ENCODE peak calls at places on chromosome 6, in six cellular contexts. X, I, F, E, O and G are unnamed samples. For H3K4me1, the result is how much of the 10 kb centered on the place peaks cover.

GRCh38 chr6:40075051-40075445 is 140.8 kb upstream of the MOCS1 start:
- DNase-seq in X (no peak), I (no peak), F (no peak), E (no peak), O (no peak), G (no peak)

GRCh38 chr6:20751293-20751946 is 217.2 kb downstream of the CDKAL1 start:
- DNase-seq in X (no peak), I (no peak), F (no peak), E (no peak), O (no peak), G (no peak)

GRCh38 chr6:131914967-131915751 is 36.0 kb downstream of the CCN2 start:
- DNase-seq in X (peak), I (peak), F (peak), E (peak), O (no peak), G (no peak)

GRCh38 chr6:110933913-110934312 is 24.6 kb upstream of the GTF3C6 start:
- DNase-seq in X (no peak), I (no peak), F (no peak), E (no peak), O (no peak), G (no peak)

GRCh38 chr6:169966312-169967181 is 215.1 kb downstream of the ERMARD start:
- DNase-seq in X (no peak), I (no peak), F (no peak), E (peak), O (no peak), G (peak)

GRCh38 chr6:35084511-35085203 is 56.5 kb downstream of the TCP11 start:
- DNase-seq in X (no peak), I (peak), F (no peak), E (no peak), O (no peak), G (no peak)

GRCh38 chr6:44047179-44047546 is 80.1 kb downstream of the MRPL14 start:
- DNase-seq in X (no peak), I (no peak), F (no peak), E (no peak), O (no peak), G (no peak)

GRCh38 chr6:77172578-77172977 is 290.7 kb downstream of the HTR1B start:
- DNase-seq in X (no peak), I (no peak), F (no peak), E (no peak), O (no peak), G (no peak)

GRCh38 chr6:41344865-41345264 is 9.5 kb downstream of the NCR2 start:
- DNase-seq in X (no peak), I (no peak), F (no peak), E (no peak), O (no peak), G (no peak)

GRCh38 chr6:29647927-29648642 is 8.8 kb upstream of the MOG start:
- DNase-seq in X (peak), I (no peak), F (peak), E (no peak), O (no peak), G (no peak)

GRCh38 chr6:81861281-81861680 is 108.8 kb upstream of the TENT5A start:
- DNase-seq in X (no peak), I (no peak), F (no peak), E (no peak), O (no peak), G (no peak)

GRCh38 chr6:8079116-8079515 is 14.9 kb upstream of the BLOC1S5 start:
- DNase-seq in X (no peak), I (no peak), F (no peak), E (no peak), O (no peak), G (no peak)

GRCh38 chr6:390914-391558 is 516 bp upstream of the IRF4 start:
- DNase-seq in X (no peak), I (no peak), F (no peak), E (no peak), O (no peak), G (no peak)

GRCh38 chr6:160733045-160733646 is 31.1 kb downstream of the PLG start:
- DNase-seq in X (peak), I (peak), F (peak), E (peak), O (no peak), G (no peak)

GRCh38 chr6:42259286-42259685 is 41.6 kb upstream of the MRPS10 start:
- DNase-seq in X (no peak), I (no peak), F (no peak), E (no peak), O (no peak), G (peak)

GRCh38 chr6:74170118-74170517 is 474.1 kb downstream of the CD109 start:
- DNase-seq in X (no peak), I (no peak), F (no peak), E (no peak), O (no peak), G (no peak)

GRCh38 chr6:113829702-113830058 is 27.5 kb upstream of the MARCKS start:
- DNase-seq in X (no peak), I (no peak), F (no peak), E (peak), O (no peak), G (no peak)

GRCh38 chr6:11317885-11318771 is 85.7 kb upstream of the NEDD9 start:
- DNase-seq in X (peak), I (no peak), F (peak), E (peak), O (no peak), G (no peak)

GRCh38 chr6:27091661-27092315 is 155.7 kb upstream of the PRSS16 start:
- DNase-seq in X (peak), I (peak), F (peak), E (no peak), O (no peak), G (no peak)

GRCh38 chr6:105372862-105373182 is 30.1 kb downstream of the PREP start:
- DNase-seq in X (no peak), I (no peak), F (no peak), E (peak), O (no peak), G (no peak)

GRCh38 chr6:12343440-12344162 is 53.4 kb downstream of the EDN1 start:
- DNase-seq in X (no peak), I (no peak), F (peak), E (peak), O (no peak), G (no peak)

GRCh38 chr6:43235841-43236240 is 6.6 kb upstream of the DNPH1 start:
- DNase-seq in X (no peak), I (no peak), F (no peak), E (no peak), O (no peak), G (no peak)

GRCh38 chr6:168895102-168895812 is 358.4 kb downstream of the THBS2 start:
- DNase-seq in X (peak), I (peak), F (peak), E (peak), O (no peak), G (peak)

GRCh38 chr6:143099647-143100046 is 39.0 kb downstream of the AIG1 start:
- DNase-seq in X (no peak), I (no peak), F (no peak), E (no peak), O (no peak), G (no peak)

GRCh38 chr6:55916188-55916587 is 40.8 kb upstream of the BMP5 start:
- DNase-seq in X (no peak), I (no peak), F (no peak), E (no peak), O (no peak), G (no peak)

GRCh38 chr6:46059608-46060007 is 43.9 kb upstream of the CLIC5 start:
- DNase-seq in X (no peak), I (no peak), F (no peak), E (no peak), O (no peak), G (no peak)

GRCh38 chr6:39197521-39198500 is 31.5 kb downstream of the KCNK5 start:
- DNase-seq in X (no peak), I (no peak), F (no peak), E (no peak), O (no peak), G (no peak)

GRCh38 chr6:2460216-2460734 is 214.9 kb upstream of the GMDS start:
- DNase-seq in X (no peak), I (no peak), F (no peak), E (no peak), O (no peak), G (no peak)

GRCh38 chr6:30770164-30770563 is 25.8 kb upstream of the IER3 start:
- DNase-seq in X (no peak), I (no peak), F (peak), E (no peak), O (no peak), G (no peak)

GRCh38 chr6:97240222-97240621 is 42.8 kb downstream of the MMS22L start:
- DNase-seq in X (no peak), I (no peak), F (peak), E (no peak), O (no peak), G (no peak)

GRCh38 chr6:19368511-19368910 is 468.7 kb upstream of the ID4 start:
- DNase-seq in X (peak), I (no peak), F (no peak), E (no peak), O (no peak), G (no peak)

GRCh38 chr6:85679445-85680123 is 36.9 kb upstream of the SYNCRIP start:
- DNase-seq in X (no peak), I (no peak), F (no peak), E (no peak), O (no peak), G (no peak)

GRCh38 chr6:52161689-52162438 is 24.3 kb upstream of the IL17A start:
- DNase-seq in X (no peak), I (no peak), F (no peak), E (no peak), O (no peak), G (no peak)

GRCh38 chr6:170370413-170370812 is 63.9 kb downstream of the FAM120B start:
- DNase-seq in X (no peak), I (no peak), F (no peak), E (peak), O (no peak), G (no peak)

GRCh38 chr6:82022614-82023102 is 224.9 kb downstream of the IBTK start:
- DNase-seq in X (peak), I (no peak), F (peak), E (no peak), O (no peak), G (no peak)

GRCh38 chr6:1081566-1081965 is 230.3 kb upstream of the FOXQ1 start:
- DNase-seq in X (no peak), I (no peak), F (no peak), E (no peak), O (no peak), G (no peak)

GRCh38 chr6:130161627-130162404 is 60.9 kb downstream of the SAMD3 start:
- DNase-seq in X (no peak), I (no peak), F (no peak), E (no peak), O (no peak), G (peak)

GRCh38 chr6:43886067-43886461 is 116.1 kb downstream of the VEGFA start:
- DNase-seq in X (no peak), I (no peak), F (no peak), E (no peak), O (no peak), G (no peak)

GRCh38 chr6:138571174-138571573 is 71.9 kb upstream of the NHSL1 start:
- DNase-seq in X (no peak), I (no peak), F (no peak), E (no peak), O (no peak), G (no peak)
- H3K4me3 ChIP-seq in X (no peak), I (no peak), F (no peak), E (peak), O (no peak), G (no peak)

DNA sequence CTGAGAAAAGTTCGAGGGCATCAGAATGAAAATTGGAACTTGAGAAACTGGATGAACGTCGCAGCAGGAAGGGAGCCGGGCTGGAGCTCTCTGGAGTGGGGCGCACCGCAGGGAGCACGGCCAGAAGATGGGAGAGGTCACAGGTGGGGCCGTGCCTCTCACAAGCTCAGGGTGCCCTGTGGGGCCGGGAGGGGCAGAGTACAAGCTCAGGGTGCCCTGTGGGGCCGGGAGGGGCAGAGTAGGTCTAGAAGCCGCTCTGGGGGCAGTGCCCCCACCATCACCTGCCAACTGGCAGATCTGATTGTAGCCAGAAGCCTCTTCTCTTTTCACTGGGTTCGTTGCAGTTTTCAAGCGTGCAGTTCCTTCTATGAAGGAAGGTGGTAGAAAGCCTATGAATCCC is 61.1 kb upstream of the SNX9 start:
- DNase-seq in X (no peak), I (no peak), F (no peak), E (no peak), O (no peak), G (no peak)
- H3K4me1 ChIP-seq in X (half or more), I (under half), F (half or more), E (half or more), O (under half), G (under half)

DNA sequence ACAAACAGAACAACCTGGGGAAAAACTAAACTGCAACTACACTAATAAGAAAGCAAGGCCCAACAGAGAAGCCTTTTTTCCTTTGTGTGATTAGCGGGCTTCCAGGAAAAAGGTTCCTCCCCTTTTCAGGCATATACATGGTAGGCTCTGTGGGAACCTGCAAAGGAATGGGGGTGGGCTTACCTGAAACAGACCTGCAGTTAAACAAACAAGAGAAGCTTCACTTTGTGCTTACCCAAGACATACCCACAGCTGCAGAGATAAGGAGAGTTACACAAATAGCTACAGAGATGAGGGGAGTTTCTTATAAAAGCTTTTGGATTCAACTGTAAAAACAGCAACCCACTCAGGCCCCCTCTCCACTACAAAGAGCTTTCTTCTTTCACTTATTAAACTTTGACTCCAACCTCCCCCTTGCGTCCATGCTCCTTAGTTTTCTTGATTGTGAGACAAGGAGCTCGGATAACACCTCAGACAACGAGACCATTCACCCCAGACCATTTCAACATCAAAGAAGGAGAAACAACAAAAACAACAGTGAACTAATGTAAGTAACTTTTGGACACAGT is 30.9 kb downstream of the RNF146 start:
- DNase-seq in X (no peak), I (peak), F (no peak), E (no peak), O (no peak), G (no peak)
- H3K4me3 ChIP-seq in X (no peak), I (no peak), F (no peak), E (no peak), O (no peak), G (no peak)

GRCh38 chr6:16320533-16321340 is 82.3 kb downstream of the GMPR start:
- DNase-seq in X (no peak), I (no peak), F (no peak), E (no peak), O (no peak), G (no peak)
- H3K4me1 ChIP-seq in X (half or more), I (half or more), F (under half), E (under half), O (under half), G (under half)

DNA sequence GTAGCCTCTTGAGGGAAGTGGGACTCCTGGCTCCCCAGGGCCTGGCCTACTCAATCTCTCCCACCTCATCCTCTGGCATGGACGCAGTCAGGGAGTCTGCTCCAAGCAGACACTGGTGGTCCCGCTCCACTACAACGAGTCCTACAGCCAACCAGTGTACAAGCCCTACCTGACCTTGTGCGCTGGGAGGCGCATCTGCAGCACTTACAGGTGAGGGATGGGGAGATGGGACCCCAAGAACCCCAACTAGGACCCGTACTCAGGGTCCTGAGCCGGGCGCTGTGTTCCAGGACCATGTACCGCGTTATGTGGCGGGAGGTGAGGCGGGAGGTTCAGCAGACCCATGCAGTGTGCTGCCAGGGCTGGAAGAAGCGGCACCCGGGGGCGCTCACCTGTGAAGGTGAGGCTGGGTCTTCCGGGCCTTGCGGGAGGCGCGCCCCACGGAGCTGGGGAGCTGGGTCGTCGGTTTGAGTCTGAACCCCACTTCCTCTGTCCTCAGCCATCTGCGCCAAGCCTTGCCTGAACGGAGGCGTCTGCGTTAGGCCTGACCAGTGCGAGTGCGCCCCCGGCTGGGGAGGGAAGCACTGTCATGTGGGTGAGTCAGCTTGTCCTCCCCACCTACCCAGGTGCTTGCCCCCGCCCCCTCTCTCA is 2.1 kb downstream of the EGFL8 start:
- DNase-seq in X (no peak), I (no peak), F (no peak), E (no peak), O (no peak), G (peak)
- H3K4me3 ChIP-seq in X (no peak), I (no peak), F (no peak), E (no peak), O (no peak), G (no peak)

DNA sequence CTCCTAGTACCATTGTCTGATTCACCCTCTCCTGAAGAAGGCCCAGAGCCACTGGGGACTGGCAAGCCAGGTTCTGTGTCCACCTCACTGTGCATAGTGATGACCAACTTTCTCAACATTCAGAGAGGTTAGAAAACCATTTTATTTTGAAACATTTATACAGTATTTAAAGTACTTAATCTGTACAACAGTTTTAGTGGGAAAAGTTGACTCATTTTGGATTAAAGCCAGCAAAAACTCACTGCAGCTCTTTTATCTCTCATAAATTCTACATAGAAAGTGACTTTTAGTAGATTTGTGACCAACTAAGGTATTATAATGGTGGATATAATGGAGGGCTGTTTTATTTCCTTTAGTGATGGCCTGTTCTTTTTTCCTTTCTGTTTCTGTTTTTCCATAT is 9.7 kb downstream of the TULP4 start:
- DNase-seq in X (no peak), I (no peak), F (no peak), E (no peak), O (no peak), G (no peak)
- H3K4me1 ChIP-seq in X (under half), I (under half), F (under half), E (under half), O (under half), G (under half)

DNA sequence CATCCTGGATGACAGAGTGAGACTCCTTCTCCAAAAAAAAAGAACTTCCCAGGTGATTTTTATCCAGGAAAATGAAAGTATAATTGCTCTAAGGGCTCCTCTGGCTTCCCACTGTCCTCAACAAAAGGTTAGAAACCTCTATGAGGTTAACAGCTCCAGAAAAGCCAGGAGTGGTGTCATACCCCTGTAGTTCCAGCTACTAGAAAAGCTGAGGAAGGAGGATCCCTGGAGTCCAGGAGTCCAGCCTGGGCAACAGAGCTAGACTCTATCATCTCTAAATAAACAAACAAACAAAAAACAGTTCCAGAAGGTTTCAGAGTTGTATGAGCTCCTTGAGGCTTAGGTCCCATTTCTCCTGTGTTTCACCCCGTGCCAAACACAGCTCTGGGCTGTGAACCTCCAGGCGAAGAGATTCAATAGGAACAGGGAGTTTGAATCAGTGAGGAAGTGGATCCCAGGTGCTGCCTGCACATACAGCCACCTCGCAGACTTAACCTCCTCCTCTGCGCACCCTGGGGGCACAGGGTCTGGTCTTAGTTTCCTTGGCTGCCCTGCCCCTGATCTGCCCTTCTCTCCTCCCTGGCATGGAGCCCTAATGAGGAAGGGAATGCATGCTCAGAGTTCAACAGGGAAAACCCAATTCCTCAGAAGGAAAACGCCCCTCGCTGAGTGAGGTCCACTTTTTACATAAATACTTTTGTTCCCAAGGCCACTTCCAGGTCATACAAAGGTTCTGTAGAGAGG is 31.0 kb downstream of the ZC3H12D start:
- DNase-seq in X (no peak), I (no peak), F (no peak), E (no peak), O (no peak), G (no peak)
- H3K4me3 ChIP-seq in X (no peak), I (no peak), F (no peak), E (peak), O (no peak), G (no peak)